ENCODE peak calls at places on chromosomes 5 and 9, in eight cellular contexts. N is Panc1; D is ovary; R is SK-N-SH; U is tibial nerve; K is neural progenitor cell; L is Peyer's patch; O is CD8-positive, alpha-beta memory T cell. J is an unnamed sample. For H3K9me3 and H3K27me3, the result is how much of the 10 kb centered on the place peaks cover.

GRCh38 chr9:133592731-133593409 is 16.3 kb downstream of the FAM163B start:
- DNase-seq in K (no peak), N (no peak), D (no peak), L (no peak), R (no peak), U (no peak), O (no peak), J (no peak)

GRCh38 chr5:171629221-171630005 is 156.2 kb upstream of the SMIM23 start:
- DNase-seq in K (no peak), N (no peak), R (no peak), L (no peak), U (no peak), O (no peak), D (no peak), J (no peak)

GRCh38 chr9:133345596-133345995 is 2.3 kb downstream of the MED22 start:
- DNase-seq in L (no peak), N (no peak), K (no peak), R (no peak), O (no peak), D (no peak), U (no peak), J (no peak)

GRCh38 chr9:130535818-130536521 is 43.4 kb upstream of the FUBP3 start:
- DNase-seq in R (no peak), O (no peak), N (no peak), L (no peak), U (no peak), K (peak), D (peak), J (peak)

GRCh38 chr5:140357731-140358093 is 2.3 kb upstream of the SLC4A9 start:
- DNase-seq in D (peak), O (peak), N (peak), R (peak), U (peak), L (peak), K (peak), J (peak)

GRCh38 chr9:72290311-72290710 is 74.7 kb downstream of the ZFAND5 start:
- DNase-seq in U (no peak), K (no peak), L (no peak), O (no peak), N (no peak), R (no peak), D (no peak), J (peak)

GRCh38 chr9:7233516-7233915 is 475.7 kb downstream of the KDM4C start:
- DNase-seq in R (no peak), N (no peak), K (no peak), O (no peak), U (no peak), L (no peak), D (no peak), J (no peak)

GRCh38 chr9:88835772-88836171 is 155.5 kb upstream of the S1PR3 start:
- DNase-seq in L (no peak), K (no peak), R (no peak), U (no peak), D (no peak), N (no peak), O (no peak), J (no peak)

GRCh38 chr9:8365029-8365428 is 565.5 kb upstream of the DMAC1 start:
- DNase-seq in D (no peak), K (no peak), R (no peak), U (no peak), O (no peak), N (no peak), L (no peak), J (no peak)

GRCh38 chr5:59002162-59002825 is 419.4 kb downstream of the RAB3C start:
- DNase-seq in L (no peak), U (no peak), D (no peak), K (no peak), N (no peak), R (no peak), O (no peak), J (no peak)

GRCh38 chr5:58998539-58998938 is 415.7 kb downstream of the RAB3C start:
- DNase-seq in R (no peak), N (no peak), K (no peak), O (no peak), D (no peak), U (no peak), L (no peak), J (no peak)

GRCh38 chr5:59001154-59001553 is 418.3 kb downstream of the RAB3C start:
- DNase-seq in O (no peak), U (no peak), N (no peak), L (no peak), D (no peak), K (no peak), R (peak), J (no peak)

GRCh38 chr5:59001716-59002115 is 418.8 kb downstream of the RAB3C start:
- DNase-seq in D (no peak), K (no peak), R (no peak), U (no peak), L (no peak), N (no peak), O (no peak), J (no peak)

GRCh38 chr5:58999804-59000595 is 417.1 kb downstream of the RAB3C start:
- DNase-seq in D (no peak), K (peak), R (peak), L (no peak), N (no peak), U (no peak), O (no peak), J (peak)
- H3K27ac ChIP-seq in D (no peak), K (no peak), R (no peak), L (no peak), N (no peak), U (no peak), O (no peak), J (no peak)

DNA sequence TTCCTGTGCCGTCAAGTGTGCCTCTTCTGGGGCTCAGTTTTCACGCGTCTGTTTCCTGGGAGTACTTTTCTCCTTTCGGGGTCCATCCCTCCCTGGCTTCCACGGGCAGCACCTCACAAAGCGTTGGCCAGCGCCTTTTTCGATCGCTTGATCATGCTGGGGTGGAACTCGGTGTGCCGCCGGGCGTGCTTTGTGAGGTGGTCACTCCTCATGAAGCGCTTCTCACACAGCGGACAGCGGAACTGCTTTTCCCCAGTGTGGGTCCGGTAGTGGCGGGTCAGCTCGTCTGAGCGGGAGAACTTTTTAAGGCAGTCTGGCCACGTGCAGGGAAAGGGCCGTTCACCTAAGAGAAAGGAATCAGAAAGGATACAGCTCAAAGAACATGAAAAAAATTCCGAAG is 26.8 kb downstream of the KLF9 start:
- DNase-seq in U (no peak), K (no peak), L (no peak), O (no peak), N (no peak), D (no peak), R (no peak), J (peak)
- H3K9me3 ChIP-seq in U (under half), K (under half), L (under half), O (under half), N (under half), D (under half), R (under half), J (under half)

DNA sequence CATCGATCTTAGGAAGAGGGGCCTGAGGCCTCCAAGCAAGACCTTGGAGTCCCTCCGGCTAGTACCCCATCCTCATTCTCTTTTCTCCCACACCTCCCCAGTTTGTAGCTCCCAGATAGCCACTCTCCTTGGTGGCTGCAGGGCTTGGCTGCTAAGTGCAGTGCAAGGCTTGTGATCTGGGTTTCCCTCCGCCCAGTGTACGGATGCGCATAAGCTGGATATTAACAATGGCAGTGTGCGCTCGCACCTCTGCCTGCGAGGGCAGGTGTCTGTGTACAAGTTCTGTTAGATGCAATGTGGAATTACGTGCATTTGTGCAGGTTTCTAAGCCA is 71.0 kb upstream of the TBCA start:
- DNase-seq in D (no peak), L (no peak), U (no peak), N (no peak), K (peak), R (no peak), O (no peak), J (no peak)
- H3K27me3 ChIP-seq in D (under half), L (under half), U (under half), N (under half), K (half or more), R (under half), O (under half), J (under half)

GRCh38 chr9:114233806-114234205 is 78.5 kb downstream of the COL27A1 start:
- DNase-seq in D (peak), K (no peak), R (no peak), U (no peak), O (no peak), N (no peak), L (no peak), J (peak)
- H3K27ac ChIP-seq in D (peak), K (no peak), R (no peak), U (peak), O (no peak), N (no peak), L (no peak), J (no peak)

GRCh38 chr9:61667559-61668121 is 477.8 kb downstream of the SPATA31A7 start:
- DNase-seq in K (no peak), N (no peak), D (no peak), O (no peak), U (no peak), R (no peak), L (peak), J (no peak)

GRCh38 chr9:61668846-61669245 is 479.0 kb downstream of the SPATA31A7 start:
- DNase-seq in D (no peak), O (no peak), R (no peak), N (no peak), K (no peak), U (no peak), L (no peak), J (peak)

GRCh38 chr9:61671276-61671973 is 481.6 kb downstream of the SPATA31A7 start:
- DNase-seq in U (no peak), L (no peak), R (peak), O (no peak), K (no peak), N (no peak), D (no peak), J (no peak)

GRCh38 chr9:61670616-61671015 is 480.8 kb downstream of the SPATA31A7 start:
- DNase-seq in K (no peak), L (no peak), N (no peak), O (no peak), R (no peak), D (no peak), U (no peak), J (peak)

DNA sequence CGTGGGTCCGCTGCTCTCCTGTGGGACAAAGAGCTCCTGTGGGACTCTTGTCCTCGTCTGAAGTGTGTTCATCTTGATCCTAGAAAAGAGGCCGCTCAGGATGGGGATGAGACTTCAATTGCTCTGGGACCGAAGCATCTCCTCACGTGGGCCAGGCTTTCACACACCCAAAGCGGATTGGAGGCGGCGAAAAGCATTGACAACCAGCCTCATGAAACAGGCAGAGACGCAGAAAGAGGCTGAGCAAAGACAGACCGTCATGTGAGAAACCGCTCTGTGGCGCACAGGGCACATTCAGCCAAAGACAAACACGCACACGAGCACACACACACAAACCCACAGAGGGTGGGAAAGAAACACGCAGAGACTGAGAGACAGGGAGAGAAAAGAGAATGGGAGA is 479.5 kb downstream of the SPATA31A7 start:
- DNase-seq in K (no peak), L (no peak), N (no peak), D (no peak), O (no peak), U (no peak), R (no peak), J (peak)
- H3K9me3 ChIP-seq in K (under half), L (under half), N (under half), D (under half), O (under half), U (under half), R (under half), J (under half)

GRCh38 chr9:124044448-124044847 is 32.9 kb downstream of the LHX2 start:
- DNase-seq in D (no peak), U (no peak), R (no peak), O (no peak), L (no peak), K (no peak), N (no peak), J (no peak)
- H3K27me3 ChIP-seq in D (under half), U (under half), R (under half), O (under half), L (under half), K (half or more), N (under half), J (under half)

GRCh38 chr9:97990259-97990658 is 7.1 kb downstream of the ANP32B start:
- DNase-seq in D (no peak), R (peak), L (no peak), O (no peak), N (no peak), U (no peak), K (no peak), J (no peak)
- H3K27ac ChIP-seq in D (no peak), R (peak), L (no peak), O (no peak), N (no peak), U (no peak), K (no peak), J (no peak)

DNA sequence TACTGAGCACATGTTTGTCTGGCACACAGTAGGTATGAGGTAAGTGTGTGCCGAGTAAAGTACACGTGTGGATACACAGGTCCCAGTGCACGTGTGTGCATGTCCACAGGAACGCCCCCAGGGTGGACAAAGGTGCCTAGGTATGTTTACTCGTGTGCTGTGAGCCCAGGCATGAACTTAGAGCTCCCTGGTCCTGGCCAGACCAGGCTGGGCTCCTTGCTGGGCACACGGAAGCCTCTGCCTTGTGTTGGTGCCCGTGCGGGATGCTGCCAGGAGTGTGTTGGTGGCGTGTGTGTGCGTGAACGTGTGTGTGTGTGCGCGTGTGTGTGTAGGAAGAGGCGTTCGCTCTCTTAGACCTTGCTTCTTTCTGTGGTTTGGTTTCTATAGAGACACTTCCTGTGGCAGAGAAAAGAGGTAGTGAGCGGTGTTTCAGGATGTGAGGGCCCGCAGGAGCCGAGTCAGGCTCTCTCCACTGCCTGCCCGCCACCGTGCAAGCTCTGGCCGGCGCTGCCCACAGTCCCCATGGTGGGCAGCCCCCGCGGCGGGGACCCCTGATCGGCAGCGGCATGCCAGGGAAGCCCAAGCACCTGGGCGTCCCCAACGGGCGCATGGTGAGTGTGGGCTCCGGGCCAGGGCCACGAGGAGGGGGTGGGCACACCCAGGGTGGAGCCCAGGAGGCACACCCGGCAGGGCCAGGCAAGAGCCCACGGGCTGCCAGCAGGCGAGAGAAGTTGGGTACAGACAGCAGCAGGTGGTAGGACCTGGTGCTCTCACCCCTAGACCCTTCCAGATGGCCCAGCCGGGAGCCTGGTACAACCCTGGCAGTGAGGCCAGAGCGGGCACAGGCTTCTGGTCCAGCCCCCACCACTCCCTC is at the start of gene RGS14:
- DNase-seq in L (no peak), R (no peak), O (peak), U (no peak), D (no peak), K (no peak), N (no peak), J (no peak)
- H3K9me3 ChIP-seq in L (under half), R (under half), O (under half), U (under half), D (under half), K (under half), N (under half), J (under half)